ENCODE peak calls at places on chromosomes 5 and 9, in five cellular contexts. One of them, this sample, is unnamed.

GRCh38 chr5:84255318-84255717 is 129.4 kb downstream of the EDIL3 start:
- DNase-seq in HepG2: peak
- DNase-seq in SK-N-SH: peak
- DNase-seq in GM12891: peak
- DNase-seq in H1: no peak
- DNase-seq in this sample: no peak

GRCh38 chr5:56827043-56827442 is 11.7 kb downstream of the MAP3K1 start:
- DNase-seq in HepG2: peak
- DNase-seq in SK-N-SH: no peak
- DNase-seq in GM12891: no peak
- DNase-seq in H1: no peak
- DNase-seq in this sample: no peak

GRCh38 chr9:4640027-4640426 is 22.1 kb upstream of the PLPP6 start:
- DNase-seq in HepG2: peak
- DNase-seq in SK-N-SH: peak
- DNase-seq in GM12891: no peak
- DNase-seq in H1: no peak
- DNase-seq in this sample: no peak

GRCh38 chr9:6552033-6552737 is 93.3 kb downstream of the GLDC start:
- DNase-seq in HepG2: peak
- DNase-seq in SK-N-SH: peak
- DNase-seq in GM12891: no peak
- DNase-seq in H1: no peak
- DNase-seq in this sample: no peak

GRCh38 chr5:96114736-96115466 is 153.2 kb upstream of the ELL2 start:
- DNase-seq in HepG2: no peak
- DNase-seq in SK-N-SH: no peak
- DNase-seq in GM12891: no peak
- DNase-seq in H1: no peak
- DNase-seq in this sample: no peak

GRCh38 chr9:134730011-134730760 is 88.6 kb downstream of the COL5A1 start:
- DNase-seq in HepG2: no peak
- DNase-seq in SK-N-SH: no peak
- DNase-seq in GM12891: no peak
- DNase-seq in H1: no peak
- DNase-seq in this sample: no peak

GRCh38 chr9:133205996-133206931 is 2.8 kb downstream of the OBP2B start:
- DNase-seq in HepG2: no peak
- DNase-seq in SK-N-SH: peak
- DNase-seq in GM12891: no peak
- DNase-seq in H1: no peak
- DNase-seq in this sample: no peak

GRCh38 chr9:93294011-93294410 is 110.1 kb downstream of the WNK2 start:
- DNase-seq in HepG2: no peak
- DNase-seq in SK-N-SH: peak
- DNase-seq in GM12891: peak
- DNase-seq in H1: no peak
- DNase-seq in this sample: no peak

DNA sequence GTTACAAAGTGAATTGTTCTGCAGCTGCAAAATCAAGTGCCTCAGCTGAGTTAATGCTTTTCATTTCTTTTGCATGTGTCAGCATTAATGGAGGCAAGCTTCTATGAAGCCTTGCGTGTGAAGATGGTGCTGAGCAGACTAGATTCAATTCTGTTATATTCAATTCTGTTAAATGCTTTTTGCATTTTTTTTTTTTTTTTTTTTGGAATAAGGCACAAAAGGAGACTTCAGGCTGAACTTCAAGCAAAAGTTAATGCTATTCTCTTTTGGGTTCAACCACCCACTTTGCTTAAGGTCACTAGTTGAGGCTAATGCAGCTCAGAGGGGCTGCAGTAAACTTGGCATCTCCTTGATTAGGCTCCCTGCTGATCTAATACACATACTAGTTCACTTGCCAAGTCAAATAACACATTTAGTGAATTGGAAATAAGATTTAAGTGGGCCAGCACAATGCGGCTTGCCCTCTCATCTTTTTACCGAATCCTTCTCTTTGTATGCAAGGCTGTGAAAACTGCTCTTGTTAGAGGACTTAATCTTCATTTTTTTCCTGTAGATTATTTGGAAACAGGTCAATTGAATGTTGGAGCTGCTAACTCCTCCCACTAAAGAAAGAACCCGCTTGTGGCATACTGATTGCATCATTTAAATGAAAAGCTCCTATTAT is 1020.2 kb downstream of the NR2F1-AS1 start:
- DNase-seq in HepG2: no peak
- DNase-seq in SK-N-SH: no peak
- DNase-seq in GM12891: no peak
- DNase-seq in H1: peak
- DNase-seq in this sample: no peak
- TF ChIP-seq TAF1 in HepG2: no peak
- TF ChIP-seq TAF1 in SK-N-SH: no peak
- TF ChIP-seq TAF1 in GM12891: no peak
- TF ChIP-seq TAF1 in H1: no peak
- TF ChIP-seq TAF1 in this sample: no peak

DNA sequence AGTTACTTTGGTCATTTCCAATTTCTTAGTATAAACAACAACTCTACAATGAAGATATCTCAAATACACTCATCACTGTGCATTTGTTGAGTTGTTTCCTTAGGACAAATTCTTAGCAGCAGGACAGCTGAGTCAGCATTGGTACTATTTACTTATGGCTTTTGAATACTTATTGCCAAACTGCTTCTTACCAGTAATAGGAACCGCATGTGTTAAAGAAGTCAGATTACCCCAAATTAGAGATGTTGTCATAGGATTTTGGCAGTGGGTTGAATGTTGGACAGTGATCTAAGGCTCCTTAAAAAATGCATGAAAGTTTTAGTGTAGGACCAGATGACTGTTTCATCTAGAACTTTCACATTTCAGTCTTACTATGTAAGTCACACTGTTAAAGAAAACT is 280.1 kb upstream of the DMRT1 start:
- DNase-seq in HepG2: no peak
- DNase-seq in SK-N-SH: no peak
- DNase-seq in GM12891: no peak
- DNase-seq in H1: no peak
- DNase-seq in this sample: no peak
- TF ChIP-seq POLR2AphosphoS5 in HepG2: no peak
- TF ChIP-seq POLR2AphosphoS5 in SK-N-SH: no peak
- TF ChIP-seq POLR2AphosphoS5 in GM12891: no peak
- TF ChIP-seq POLR2AphosphoS5 in H1: no peak
- TF ChIP-seq POLR2AphosphoS5 in this sample: no peak

GRCh38 chr5:181197326-181197951 is 7.6 kb downstream of the TRIM7 start:
- DNase-seq in HepG2: no peak
- DNase-seq in SK-N-SH: no peak
- DNase-seq in GM12891: no peak
- DNase-seq in H1: no peak
- DNase-seq in this sample: no peak

GRCh38 chr5:181199881-181200282 is 5.1 kb downstream of the TRIM7 start:
- DNase-seq in HepG2: no peak
- DNase-seq in SK-N-SH: no peak
- DNase-seq in GM12891: no peak
- DNase-seq in H1: no peak
- DNase-seq in this sample: no peak

GRCh38 chr5:181200816-181201215 is 4.2 kb downstream of the TRIM7 start:
- DNase-seq in HepG2: no peak
- DNase-seq in SK-N-SH: no peak
- DNase-seq in GM12891: no peak
- DNase-seq in H1: no peak
- DNase-seq in this sample: no peak

GRCh38 chr5:181198106-181198685 is 6.8 kb downstream of the TRIM7 start:
- DNase-seq in HepG2: no peak
- DNase-seq in SK-N-SH: no peak
- DNase-seq in GM12891: no peak
- DNase-seq in H1: no peak
- DNase-seq in this sample: no peak

DNA sequence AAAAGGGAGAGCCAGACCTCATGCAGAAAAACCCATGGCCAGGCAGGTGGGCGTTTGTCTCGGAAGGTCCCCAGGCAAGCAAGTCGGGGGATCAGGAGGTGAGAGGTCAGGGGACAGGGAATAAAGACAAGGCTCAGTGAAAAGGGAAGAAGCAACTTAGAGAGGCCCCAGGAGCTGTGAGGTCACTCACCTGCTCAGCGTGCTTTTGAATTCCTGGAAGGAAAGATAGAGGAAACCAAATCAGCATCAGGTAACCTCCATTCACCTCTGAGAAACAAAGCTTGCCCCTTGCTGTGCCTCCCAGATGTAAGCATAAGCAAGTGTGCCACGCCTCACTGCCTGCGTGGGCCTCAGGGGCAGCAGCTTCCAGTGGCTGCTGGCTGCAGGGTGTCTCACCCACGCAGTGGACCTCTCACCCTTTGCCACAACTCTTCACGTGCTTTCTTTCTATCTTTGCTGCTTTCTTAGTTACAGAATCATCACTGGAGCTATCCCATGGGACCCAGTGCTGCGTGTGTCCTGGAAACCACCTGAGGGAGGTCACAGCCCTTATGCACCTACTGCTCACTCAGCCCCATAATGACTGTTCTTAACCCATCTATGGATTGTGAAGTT is 6.0 kb downstream of the TRIM7 start:
- DNase-seq in HepG2: no peak
- DNase-seq in SK-N-SH: no peak
- DNase-seq in GM12891: no peak
- DNase-seq in H1: no peak
- DNase-seq in this sample: peak
- TF ChIP-seq TAF1 in HepG2: no peak
- TF ChIP-seq TAF1 in SK-N-SH: no peak
- TF ChIP-seq TAF1 in GM12891: no peak
- TF ChIP-seq TAF1 in H1: no peak
- TF ChIP-seq TAF1 in this sample: no peak

GRCh38 chr9:83623634-83623991 is 670 bp downstream of the IDNK start:
- DNase-seq in HepG2: peak
- DNase-seq in SK-N-SH: no peak
- DNase-seq in GM12891: no peak
- DNase-seq in H1: no peak
- DNase-seq in this sample: no peak
- TF ChIP-seq POLR2AphosphoS5 in HepG2: peak
- TF ChIP-seq POLR2AphosphoS5 in SK-N-SH: no peak
- TF ChIP-seq POLR2AphosphoS5 in GM12891: no peak
- TF ChIP-seq POLR2AphosphoS5 in H1: no peak
- TF ChIP-seq POLR2AphosphoS5 in this sample: no peak

DNA sequence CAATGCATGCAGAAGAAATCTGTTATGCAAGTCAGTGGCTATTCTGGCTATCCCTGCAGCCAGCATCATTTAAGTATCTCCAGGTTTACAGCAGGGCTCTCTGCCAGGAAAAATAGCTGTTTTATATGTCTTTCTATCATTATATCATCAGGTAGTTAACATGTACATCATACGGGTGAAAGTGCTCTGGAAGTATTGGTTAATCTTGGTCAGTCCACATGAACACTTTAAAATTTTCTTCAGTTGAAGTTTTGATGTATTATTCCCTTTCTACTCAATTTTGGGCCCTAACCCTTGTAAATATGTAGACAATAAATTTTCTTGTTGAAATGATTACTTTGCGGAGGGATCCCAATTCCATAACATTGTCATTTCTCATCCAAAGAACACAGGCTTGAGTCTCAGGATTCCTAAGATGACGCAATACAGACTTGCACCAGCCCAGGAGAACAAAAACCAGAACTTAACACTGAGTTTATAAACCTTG is 67.5 kb downstream of the SEMA6A start:
- DNase-seq in HepG2: no peak
- DNase-seq in SK-N-SH: no peak
- DNase-seq in GM12891: no peak
- DNase-seq in H1: no peak
- DNase-seq in this sample: no peak
- TF ChIP-seq TAF1 in HepG2: no peak
- TF ChIP-seq TAF1 in SK-N-SH: no peak
- TF ChIP-seq TAF1 in GM12891: no peak
- TF ChIP-seq TAF1 in H1: no peak
- TF ChIP-seq TAF1 in this sample: no peak